ENCODE peak calls at places on chromosomes 2 and 18, in eight cellular contexts. V is AG09319, Y is astrocyte of the spinal cord, O is fibroblast of pulmonary artery, R is Panc1, Z is stomach, M is A549, Q is HFF-Myc. E is an unnamed sample.

GRCh38 chr2:33030326-33030725 is 83.6 kb downstream of the LTBP1 start:
- DNase-seq in Y (no peak), M (no peak), V (no peak), O (no peak), Z (no peak), R (no peak), Q (no peak), E (no peak)

GRCh38 chr18:71598374-71598773 is 945.8 kb downstream of the CBLN2 start:
- DNase-seq in Z (no peak), M (no peak), O (peak), R (no peak), Y (no peak), Q (no peak), V (no peak), E (no peak)

GRCh38 chr2:227921648-227922047 is 50.2 kb downstream of the DAW1 start:
- DNase-seq in Y (no peak), R (no peak), O (no peak), M (no peak), Q (no peak), Z (peak), V (no peak), E (peak)

GRCh38 chr2:1551905-1552304 is 138.6 kb downstream of the TPO start:
- DNase-seq in Z (no peak), Q (no peak), M (no peak), V (no peak), Y (no peak), R (no peak), O (no peak), E (no peak)

GRCh38 chr2:41935806-41936205 is 112.0 kb upstream of the PKDCC start:
- DNase-seq in O (no peak), Q (no peak), V (no peak), Y (peak), M (no peak), Z (no peak), R (no peak), E (no peak)

GRCh38 chr2:1192121-1192520 is 221.1 kb upstream of the TPO start:
- DNase-seq in V (no peak), M (no peak), Q (no peak), R (no peak), O (no peak), Y (no peak), Z (no peak), E (no peak)

GRCh38 chr2:102505290-102505689 is 32.3 kb downstream of the SLC9A4 start:
- DNase-seq in V (no peak), Z (peak), Q (no peak), R (no peak), M (no peak), Y (no peak), O (no peak), E (peak)

GRCh38 chr2:18991177-18992168 is 366.9 kb downstream of the OSR1 start:
- DNase-seq in M (peak), V (peak), Y (peak), Q (no peak), O (peak), R (peak), Z (peak), E (no peak)

GRCh38 chr18:25799221-25799620 is 291.2 kb downstream of the SS18 start:
- DNase-seq in Q (no peak), O (no peak), Z (no peak), R (no peak), M (no peak), Y (no peak), V (no peak), E (no peak)

GRCh38 chr18:49668583-49669290 is 106.9 kb downstream of the LIPG start:
- DNase-seq in Q (no peak), Z (no peak), M (no peak), V (no peak), R (no peak), O (peak), Y (peak), E (no peak)

DNA sequence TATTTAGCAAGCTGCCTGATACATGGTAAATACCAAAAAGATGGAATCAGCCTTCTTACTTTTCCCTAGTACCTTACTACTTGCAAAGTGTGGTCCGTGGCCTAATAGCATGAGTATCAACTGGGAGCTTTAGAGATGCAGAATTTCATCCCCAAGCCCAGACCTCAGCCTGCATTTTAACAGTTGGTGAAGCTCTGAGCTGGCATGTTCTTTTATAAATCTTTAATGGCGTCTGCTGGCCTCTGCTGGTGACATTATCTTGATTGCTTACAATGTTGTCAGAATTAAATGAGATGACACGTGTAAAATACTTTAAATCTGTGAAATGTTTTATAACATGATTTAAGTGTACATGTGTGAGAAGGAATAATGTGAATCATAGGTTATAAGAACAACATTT is 115.1 kb upstream of the NOSTRIN start:
- DNase-seq in M (peak), Z (no peak), R (no peak), O (peak), Y (peak), V (no peak), Q (no peak), E (no peak)
- TF ChIP-seq CTCF in M (peak), Z (no peak), R (peak), O (peak), Y (no peak), V (peak), Q (no peak), E (peak)

GRCh38 chr18:4528405-4528804 is 73.3 kb upstream of the DLGAP1 start:
- DNase-seq in O (no peak), M (no peak), Q (no peak), V (no peak), R (no peak), Y (no peak), Z (no peak), E (no peak)

GRCh38 chr18:4524096-4524495 is 69.0 kb upstream of the DLGAP1 start:
- DNase-seq in R (no peak), Q (no peak), Y (no peak), O (no peak), V (no peak), M (no peak), Z (no peak), E (no peak)
- TF ChIP-seq CTCF in R (no peak), Q (no peak), Y (no peak), O (no peak), V (no peak), M (no peak), Z (no peak), E (no peak)

GRCh38 chr2:197195591-197195990 is 115.0 kb downstream of the ANKRD44 start:
- DNase-seq in R (no peak), Y (no peak), V (no peak), Q (no peak), Z (no peak), O (no peak), M (no peak), E (no peak)

GRCh38 chr2:197191948-197192338 is 118.6 kb downstream of the ANKRD44 start:
- DNase-seq in Q (no peak), R (no peak), M (no peak), O (no peak), Z (no peak), V (no peak), Y (no peak), E (no peak)

GRCh38 chr2:197189770-197190434 is 120.7 kb downstream of the ANKRD44 start:
- DNase-seq in R (no peak), Q (no peak), Z (no peak), V (no peak), Y (no peak), M (no peak), O (no peak), E (no peak)

GRCh38 chr2:197196737-197197136 is 113.8 kb downstream of the ANKRD44 start:
- DNase-seq in R (no peak), M (no peak), Z (no peak), O (no peak), V (no peak), Q (no peak), Y (no peak), E (no peak)

GRCh38 chr2:197191177-197191947 is 119.2 kb downstream of the ANKRD44 start:
- DNase-seq in M (peak), Z (no peak), V (no peak), Q (no peak), Y (peak), R (no peak), O (peak), E (peak)
- TF ChIP-seq CTCF in M (peak), Z (peak), V (peak), Q (peak), Y (peak), R (peak), O (peak), E (peak)

DNA sequence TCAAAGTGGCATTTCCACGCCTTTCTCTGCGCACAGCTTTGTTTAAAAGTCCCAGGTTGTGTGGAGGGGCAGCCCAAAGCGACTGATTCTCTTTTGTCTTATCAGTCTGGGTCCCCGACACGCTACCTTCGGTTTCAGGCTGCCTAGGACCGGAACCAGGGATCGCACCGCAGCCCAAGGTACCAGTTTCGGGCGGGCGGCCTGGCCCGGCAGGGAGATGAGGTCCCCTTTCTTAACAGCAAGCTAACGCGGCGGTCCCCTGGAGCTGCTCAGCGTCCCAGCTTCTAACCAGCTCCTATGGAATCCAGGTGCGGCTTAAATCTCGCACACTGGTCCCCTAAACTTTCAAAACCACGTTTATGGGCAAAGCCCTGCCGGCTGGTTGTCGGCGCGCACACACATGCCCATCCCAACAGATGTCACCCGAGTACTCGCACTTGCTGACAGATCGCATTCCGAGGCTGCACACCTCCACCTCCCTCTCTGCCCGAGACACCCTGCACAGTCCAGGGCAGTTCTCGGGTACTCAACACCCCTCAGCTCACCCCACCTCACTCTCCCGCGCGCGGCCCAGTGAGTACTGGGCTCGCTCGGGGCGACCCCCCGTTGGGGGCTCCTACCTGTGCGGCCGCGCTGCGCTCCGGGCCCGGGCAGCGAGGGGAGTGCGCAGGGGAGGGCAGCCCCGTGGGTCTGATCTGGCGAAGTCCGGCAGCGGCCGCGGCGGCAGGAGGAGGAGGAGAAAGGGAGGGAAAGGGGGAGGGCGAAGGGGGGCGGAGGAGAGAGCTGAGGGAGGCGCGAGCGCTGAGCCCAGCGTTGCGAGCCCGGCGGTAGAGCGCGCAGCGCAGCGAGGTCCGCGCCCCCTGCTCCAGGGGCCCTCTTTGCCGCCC is at the start of gene EFEMP1:
- DNase-seq in O (peak), Y (peak), Z (peak), V (no peak), M (peak), Q (no peak), R (no peak), E (no peak)
- TF ChIP-seq CTCF in O (no peak), Y (no peak), Z (no peak), V (peak), M (no peak), Q (no peak), R (no peak), E (no peak)

GRCh38 chr2:222572761-222573174 is 83.1 kb downstream of the FARSB start:
- DNase-seq in O (peak), V (peak), Y (peak), M (peak), Q (no peak), Z (no peak), R (no peak), E (no peak)

GRCh38 chr2:222576390-222577081 is 79.4 kb downstream of the FARSB start:
- DNase-seq in Q (no peak), M (no peak), Z (no peak), O (no peak), Y (no peak), V (no peak), R (no peak), E (no peak)

GRCh38 chr2:222572264-222572721 is 83.6 kb downstream of the FARSB start:
- DNase-seq in V (no peak), Q (no peak), O (no peak), Y (no peak), Z (no peak), M (no peak), R (no peak), E (no peak)

GRCh38 chr2:222577341-222577740 is 78.6 kb downstream of the FARSB start:
- DNase-seq in Z (no peak), Y (no peak), Q (no peak), M (no peak), R (no peak), O (no peak), V (no peak), E (no peak)

DNA sequence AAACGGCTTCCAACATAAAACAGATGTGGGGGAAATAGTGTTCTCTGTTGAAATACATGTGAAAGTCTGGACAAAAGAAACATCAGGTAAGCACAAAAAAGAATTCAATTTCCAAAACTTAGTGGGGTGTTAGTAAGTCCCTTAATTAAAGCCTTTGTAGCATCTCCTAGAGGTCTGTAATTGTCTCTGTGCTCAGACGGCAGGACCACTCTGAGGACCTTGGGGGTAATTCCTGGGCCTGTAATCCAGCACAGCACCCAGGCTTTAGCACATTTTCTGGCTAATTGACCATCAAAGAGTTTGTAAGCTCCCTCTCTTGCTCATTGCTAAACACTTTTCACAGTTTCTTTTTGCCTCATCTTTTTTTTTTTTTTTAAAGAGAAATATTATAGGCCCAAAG is 80.3 kb downstream of the FARSB start:
- DNase-seq in Y (no peak), V (no peak), Q (no peak), Z (no peak), R (no peak), O (no peak), M (no peak), E (no peak)
- TF ChIP-seq CTCF in Y (no peak), V (no peak), Q (no peak), Z (no peak), R (no peak), O (no peak), M (no peak), E (no peak)

E was measured in Caco-2.